ENCODE peak calls at places on chromosomes 6 and 20, in nine cellular contexts. J is dorsolateral prefrontal cortex; S is lower lobe of right lung; Z is uterus; C is HCT116; K is cardiac muscle cell; M is CD4-positive, alpha-beta memory T cell; N is PC-9; D is colonic mucosa. A is an unnamed sample.

GRCh38 chr6:64737418-64737817 is 969.6 kb downstream of the EYS start:
- DNase-seq in J (no peak), S (no peak), Z (no peak), C (no peak), K (peak), M (no peak), N (no peak), D (no peak), A (no peak)

GRCh38 chr20:52081791-52082190 is 109.8 kb downstream of the ZFP64 start:
- DNase-seq in J (no peak), S (no peak), Z (no peak), C (no peak), K (no peak), M (no peak), N (no peak), D (no peak), A (no peak)

GRCh38 chr20:21767739-21768223 is 62.3 kb downstream of the PAX1 start:
- DNase-seq in J (no peak), S (peak), Z (no peak), C (no peak), K (no peak), M (no peak), N (peak), D (no peak), A (no peak)

GRCh38 chr6:135228486-135228885 is 47.4 kb downstream of the MYB start:
- DNase-seq in J (no peak), S (no peak), Z (no peak), C (no peak), K (no peak), M (no peak), N (no peak), D (no peak), A (no peak)

GRCh38 chr6:5305968-5306626 is 44.8 kb downstream of the FARS2 start:
- DNase-seq in J (no peak), S (no peak), Z (no peak), C (no peak), K (no peak), M (no peak), N (no peak), D (no peak), A (no peak)

GRCh38 chr6:73395875-73396274 is 1.2 kb downstream of the DDX43 start:
- DNase-seq in J (no peak), S (no peak), Z (no peak), C (no peak), K (no peak), M (no peak), N (no peak), D (no peak), A (no peak)

GRCh38 chr6:6707143-6707542 is 118.6 kb downstream of the LY86 start:
- DNase-seq in J (no peak), S (peak), Z (no peak), C (no peak), K (no peak), M (no peak), N (no peak), D (no peak), A (no peak)

GRCh38 chr6:72740135-72740534 is 118.3 kb downstream of the KCNQ5 start:
- DNase-seq in J (no peak), S (no peak), Z (no peak), C (no peak), K (no peak), M (no peak), N (no peak), D (no peak), A (no peak)

GRCh38 chr6:82362868-82363267 is 749 bp upstream of the TPBG start:
- DNase-seq in J (no peak), S (no peak), Z (peak), C (no peak), K (peak), M (no peak), N (no peak), D (no peak), A (no peak)

GRCh38 chr6:113306552-113307145 is 550.5 kb upstream of the MARCKS start:
- DNase-seq in J (peak), S (peak), Z (peak), C (peak), K (peak), M (peak), N (peak), D (peak), A (peak)

GRCh38 chr20:47389867-47390347 is 33.4 kb upstream of the ZMYND8 start:
- DNase-seq in J (no peak), S (no peak), Z (no peak), C (no peak), K (peak), M (no peak), N (peak), D (no peak), A (no peak)

GRCh38 chr6:134870677-134871498 is 79.0 kb downstream of the ALDH8A1 start:
- DNase-seq in J (no peak), S (no peak), Z (no peak), C (no peak), K (peak), M (no peak), N (no peak), D (no peak), A (no peak)

GRCh38 chr6:2110504-2110903 is 134.9 kb downstream of the GMDS start:
- DNase-seq in J (no peak), S (no peak), Z (no peak), C (no peak), K (peak), M (no peak), N (no peak), D (no peak), A (no peak)

GRCh38 chr20:58021481-58021880 is 207.0 kb downstream of the ANKRD60 start:
- DNase-seq in J (no peak), S (no peak), Z (peak), C (no peak), K (peak), M (no peak), N (no peak), D (no peak), A (no peak)

GRCh38 chr6:151391471-151392428 is at the start of gene ZBTB2:
- DNase-seq in J (peak), S (peak), Z (peak), C (no peak), K (peak), M (peak), N (peak), D (peak), A (peak)

GRCh38 chr6:155782320-155782730 is 326.7 kb upstream of the NOX3 start:
- DNase-seq in J (no peak), S (no peak), Z (no peak), C (peak), K (peak), M (no peak), N (peak), D (peak), A (no peak)

GRCh38 chr20:8287328-8287727 is 155.3 kb downstream of the PLCB1 start:
- DNase-seq in J (no peak), S (no peak), Z (no peak), C (no peak), K (no peak), M (no peak), N (no peak), D (no peak), A (no peak)

GRCh38 chr6:134447883-134448387 is 130.0 kb upstream of the SGK1 start:
- DNase-seq in J (no peak), S (no peak), Z (no peak), C (no peak), K (peak), M (no peak), N (no peak), D (no peak), A (no peak)

GRCh38 chr6:135250234-135250633 is 69.1 kb downstream of the MYB start:
- DNase-seq in J (no peak), S (no peak), Z (no peak), C (no peak), K (no peak), M (no peak), N (no peak), D (no peak), A (no peak)

GRCh38 chr6:15628499-15629131 is 34.2 kb downstream of the DTNBP1 start:
- DNase-seq in J (no peak), S (no peak), Z (no peak), C (no peak), K (peak), M (peak), N (no peak), D (no peak), A (peak)

GRCh38 chr6:129701721-129702455 is 8.1 kb downstream of the ARHGAP18 start:
- DNase-seq in J (no peak), S (no peak), Z (no peak), C (no peak), K (peak), M (no peak), N (no peak), D (no peak), A (no peak)

GRCh38 chr20:31919756-31920155 is 32.1 kb downstream of the PDRG1 start:
- DNase-seq in J (no peak), S (no peak), Z (no peak), C (no peak), K (no peak), M (no peak), N (no peak), D (no peak), A (no peak)

GRCh38 chr6:133805876-133806275 is 83.0 kb upstream of the TCF21 start:
- DNase-seq in J (no peak), S (no peak), Z (no peak), C (no peak), K (no peak), M (no peak), N (no peak), D (no peak), A (no peak)

GRCh38 chr20:14434379-14435136 is 97.1 kb upstream of the FLRT3 start:
- DNase-seq in J (no peak), S (no peak), Z (no peak), C (no peak), K (no peak), M (no peak), N (no peak), D (no peak), A (no peak)

GRCh38 chr6:109998159-109998785 is 20.2 kb downstream of the GPR6 start:
- DNase-seq in J (no peak), S (no peak), Z (no peak), C (no peak), K (peak), M (no peak), N (no peak), D (no peak), A (no peak)

GRCh38 chr6:170011233-170012142 is 260.1 kb downstream of the ERMARD start:
- DNase-seq in J (peak), S (no peak), Z (peak), C (no peak), K (no peak), M (no peak), N (no peak), D (peak), A (no peak)

GRCh38 chr6:55794136-55794812 is 81.1 kb downstream of the BMP5 start:
- DNase-seq in J (no peak), S (no peak), Z (no peak), C (no peak), K (peak), M (no peak), N (no peak), D (no peak), A (no peak)

DNA sequence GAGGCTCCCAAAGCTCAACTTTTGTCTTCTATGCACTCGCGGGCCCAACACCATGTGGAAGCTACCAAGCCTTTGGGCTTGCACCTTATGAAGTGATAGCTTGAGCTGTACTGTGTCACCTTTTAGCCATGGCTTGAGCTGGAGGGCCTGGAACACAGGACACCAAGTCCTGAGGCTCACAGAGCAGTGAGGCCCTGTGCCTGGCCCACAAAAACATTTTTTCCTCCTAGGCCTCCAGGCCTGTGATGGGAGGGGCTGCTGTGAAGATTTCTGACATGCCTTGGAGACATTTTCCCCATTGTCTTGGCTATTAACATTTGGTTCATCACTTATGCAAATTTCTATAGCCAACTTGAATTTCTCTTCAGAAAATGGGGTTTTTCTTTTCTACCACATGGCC is 96.5 kb downstream of the MMUT start:
- DNase-seq in J (no peak), S (no peak), Z (no peak), C (no peak), K (no peak), M (no peak), N (no peak), D (no peak), A (no peak)
- H3K27ac ChIP-seq in J (no peak), S (no peak), Z (no peak), C (no peak), K (no peak), M (no peak), N (no peak), D (no peak), A (no peak)

GRCh38 chr6:19231878-19232519 is 605.2 kb upstream of the ID4 start:
- DNase-seq in J (peak), S (no peak), Z (no peak), C (no peak), K (no peak), M (no peak), N (no peak), D (no peak), A (no peak)
- H3K27ac ChIP-seq in J (peak), S (peak), Z (no peak), C (no peak), K (peak), M (no peak), N (no peak), D (no peak), A (no peak)

GRCh38 chr6:132714160-132714559 is 305 bp upstream of the VNN1 start:
- DNase-seq in J (no peak), S (no peak), Z (no peak), C (no peak), K (no peak), M (no peak), N (no peak), D (no peak), A (no peak)

GRCh38 chr6:132713355-132714134 is at the start of gene VNN1:
- DNase-seq in J (no peak), S (no peak), Z (no peak), C (no peak), K (no peak), M (no peak), N (no peak), D (peak), A (no peak)

GRCh38 chr6:132715204-132715603 is 1.3 kb upstream of the VNN1 start:
- DNase-seq in J (peak), S (no peak), Z (no peak), C (peak), K (peak), M (no peak), N (no peak), D (peak), A (no peak)

GRCh38 chr6:132719736-132720448 is 6.0 kb upstream of the VNN1 start:
- DNase-seq in J (no peak), S (no peak), Z (no peak), C (no peak), K (no peak), M (no peak), N (no peak), D (no peak), A (no peak)

DNA sequence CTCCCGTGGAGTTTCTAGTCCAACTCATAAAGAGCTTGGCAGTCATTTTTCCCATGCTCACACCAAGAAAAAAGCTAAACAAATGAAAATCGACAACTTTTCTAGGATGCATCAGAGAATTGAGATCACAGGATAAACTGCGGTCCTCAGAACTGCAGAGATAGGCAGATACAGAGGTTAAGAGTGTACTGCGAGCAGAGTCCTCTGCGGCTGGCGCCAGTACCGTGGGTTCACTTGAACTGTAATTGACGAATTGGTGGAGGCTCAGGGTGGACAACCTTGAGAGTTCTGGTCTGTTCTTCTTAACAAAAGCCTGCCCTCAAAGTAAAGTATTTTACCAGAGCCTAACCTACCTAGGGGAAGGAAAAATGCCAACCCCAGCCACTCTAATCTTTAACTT is 2.4 kb upstream of the VNN1 start:
- DNase-seq in J (no peak), S (no peak), Z (no peak), C (no peak), K (no peak), M (no peak), N (no peak), D (no peak), A (no peak)
- H3K27ac ChIP-seq in J (no peak), S (no peak), Z (no peak), C (no peak), K (no peak), M (no peak), N (no peak), D (no peak), A (no peak)

GRCh38 chr6:154350293-154350692 is 6.3 kb downstream of the IPCEF1 start:
- DNase-seq in J (no peak), S (no peak), Z (no peak), C (no peak), K (no peak), M (no peak), N (no peak), D (no peak), A (no peak)

GRCh38 chr6:154356690-154357089 is at the start of gene IPCEF1:
- DNase-seq in J (no peak), S (no peak), Z (no peak), C (no peak), K (no peak), M (no peak), N (no peak), D (no peak), A (no peak)

GRCh38 chr6:154356118-154356517 is 485 bp downstream of the IPCEF1 start:
- DNase-seq in J (no peak), S (no peak), Z (no peak), C (no peak), K (no peak), M (no peak), N (no peak), D (no peak), A (no peak)

GRCh38 chr6:154354265-154354777 is 2.3 kb downstream of the IPCEF1 start:
- DNase-seq in J (no peak), S (no peak), Z (no peak), C (no peak), K (no peak), M (no peak), N (no peak), D (no peak), A (no peak)

GRCh38 chr6:154352898-154353585 is 3.6 kb downstream of the IPCEF1 start:
- DNase-seq in J (no peak), S (no peak), Z (no peak), C (no peak), K (no peak), M (no peak), N (no peak), D (no peak), A (no peak)
- H3K27ac ChIP-seq in J (no peak), S (no peak), Z (no peak), C (no peak), K (no peak), M (no peak), N (no peak), D (no peak), A (no peak)